ENCODE peak calls at places on chromosomes 7 and 10, in seven cellular contexts. O, V, L, J, S, F and M are unnamed samples.

GRCh38 chr10:20993387-20994170 is 96.5 kb upstream of the NEBL start:
- DNase-seq in J (no peak), L (no peak), S (no peak), F (no peak), O (peak), V (no peak), M (peak)

GRCh38 chr10:12221323-12222298 is 25.6 kb downstream of the CDC123 start:
- DNase-seq in S (no peak), F (no peak), L (no peak), J (no peak), V (no peak), O (peak), M (peak)

GRCh38 chr7:112056409-112056808 is 149.8 kb downstream of the DOCK4 start:
- DNase-seq in J (no peak), F (no peak), V (no peak), S (no peak), O (no peak), L (peak), M (peak)

GRCh38 chr10:59724098-59724938 is 14.7 kb upstream of the SLC16A9 start:
- DNase-seq in O (no peak), V (no peak), L (no peak), F (no peak), S (no peak), J (no peak), M (no peak)

GRCh38 chr10:63246361-63246760 is 113.2 kb downstream of the NRBF2 start:
- DNase-seq in O (no peak), S (no peak), V (no peak), J (no peak), F (no peak), L (no peak), M (peak)

GRCh38 chr10:124000792-124001201 is 92.6 kb downstream of the CHST15 start:
- DNase-seq in L (no peak), J (peak), F (no peak), S (peak), V (peak), O (peak), M (no peak)

GRCh38 chr10:6146921-6147320 is 55.8 kb upstream of the PFKFB3 start:
- DNase-seq in J (no peak), F (no peak), O (no peak), S (no peak), V (no peak), L (no peak), M (no peak)

GRCh38 chr10:11479307-11479706 is 132.1 kb downstream of the USP6NL start:
- DNase-seq in S (no peak), O (no peak), V (no peak), J (no peak), L (no peak), F (no peak), M (no peak)

GRCh38 chr7:150716939-150717338 is 526 bp downstream of the GIMAP1 start:
- DNase-seq in O (no peak), L (no peak), S (no peak), F (no peak), V (no peak), J (no peak), M (no peak)

GRCh38 chr7:22581099-22581498 is 81.1 kb upstream of the STEAP1B start:
- DNase-seq in J (no peak), S (no peak), O (no peak), F (no peak), L (no peak), V (no peak), M (no peak)

GRCh38 chr7:2936891-2937580 is 92.9 kb upstream of the GNA12 start:
- DNase-seq in L (no peak), F (no peak), O (no peak), S (no peak), V (no peak), J (peak), M (no peak)

GRCh38 chr7:116805100-116805544 is 57.3 kb upstream of the CAPZA2 start:
- DNase-seq in V (peak), F (no peak), J (no peak), L (peak), O (no peak), S (peak), M (peak)

GRCh38 chr7:110090113-110090820 is 1000.7 kb upstream of the LRRN3 start:
- DNase-seq in L (peak), O (no peak), F (no peak), S (no peak), J (no peak), V (no peak), M (peak)

GRCh38 chr10:79179404-79180309 is 110.9 kb downstream of the ZMIZ1 start:
- DNase-seq in F (no peak), L (no peak), O (no peak), J (no peak), V (no peak), S (no peak), M (peak)

GRCh38 chr10:75304313-75304712 is 68.6 kb upstream of the COMTD1 start:
- DNase-seq in F (no peak), J (no peak), V (no peak), O (no peak), S (no peak), L (no peak), M (no peak)

DNA sequence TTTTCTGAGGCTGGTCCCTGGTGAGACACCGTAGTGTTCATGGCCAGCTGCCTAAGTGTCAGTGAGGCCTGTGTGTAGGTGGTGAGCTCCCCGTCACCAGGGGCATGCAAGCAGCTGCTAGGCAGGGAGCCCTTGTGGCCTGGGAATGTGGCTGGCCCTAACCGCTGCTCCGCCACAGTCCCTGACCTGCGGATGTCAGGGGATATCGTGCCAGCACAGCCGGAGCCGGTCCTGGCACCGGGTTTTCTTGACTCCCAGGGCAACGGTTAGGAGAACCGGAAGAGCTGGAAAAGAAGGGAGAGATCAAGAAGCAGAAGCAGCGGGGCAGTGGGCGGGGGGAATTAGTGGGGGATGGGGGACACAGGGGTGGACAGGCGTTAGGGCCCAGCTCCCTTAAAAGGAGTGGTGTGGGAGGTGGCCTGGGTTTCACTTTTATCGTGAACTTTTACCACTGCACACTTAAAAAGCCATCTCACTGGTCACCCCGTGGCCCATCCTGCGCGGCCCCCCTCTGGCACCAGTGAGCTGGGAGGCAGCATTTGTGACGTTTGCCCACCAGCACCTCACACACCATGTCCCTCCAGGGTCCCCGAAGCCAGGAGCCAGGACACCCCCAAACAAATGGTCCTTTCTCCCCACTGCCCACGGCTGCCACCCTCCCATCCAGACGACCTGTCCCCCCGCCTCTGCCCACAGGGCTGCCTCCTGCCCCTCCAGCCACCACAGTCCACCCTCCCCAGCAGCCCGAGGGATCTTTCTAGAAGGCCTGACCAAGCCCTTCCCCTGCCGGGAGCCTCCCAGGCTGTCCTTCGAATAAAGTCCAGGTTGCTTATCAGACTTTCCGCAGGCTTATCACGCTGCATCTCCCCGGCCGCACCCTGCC is 1.7 kb upstream of the MICALL2 start:
- DNase-seq in S (peak), J (peak), F (no peak), L (peak), V (peak), O (peak), M (peak)
- H3K4me3 ChIP-seq in S (peak), J (peak), F (no peak), L (no peak), V (peak), O (peak), M (peak)

DNA sequence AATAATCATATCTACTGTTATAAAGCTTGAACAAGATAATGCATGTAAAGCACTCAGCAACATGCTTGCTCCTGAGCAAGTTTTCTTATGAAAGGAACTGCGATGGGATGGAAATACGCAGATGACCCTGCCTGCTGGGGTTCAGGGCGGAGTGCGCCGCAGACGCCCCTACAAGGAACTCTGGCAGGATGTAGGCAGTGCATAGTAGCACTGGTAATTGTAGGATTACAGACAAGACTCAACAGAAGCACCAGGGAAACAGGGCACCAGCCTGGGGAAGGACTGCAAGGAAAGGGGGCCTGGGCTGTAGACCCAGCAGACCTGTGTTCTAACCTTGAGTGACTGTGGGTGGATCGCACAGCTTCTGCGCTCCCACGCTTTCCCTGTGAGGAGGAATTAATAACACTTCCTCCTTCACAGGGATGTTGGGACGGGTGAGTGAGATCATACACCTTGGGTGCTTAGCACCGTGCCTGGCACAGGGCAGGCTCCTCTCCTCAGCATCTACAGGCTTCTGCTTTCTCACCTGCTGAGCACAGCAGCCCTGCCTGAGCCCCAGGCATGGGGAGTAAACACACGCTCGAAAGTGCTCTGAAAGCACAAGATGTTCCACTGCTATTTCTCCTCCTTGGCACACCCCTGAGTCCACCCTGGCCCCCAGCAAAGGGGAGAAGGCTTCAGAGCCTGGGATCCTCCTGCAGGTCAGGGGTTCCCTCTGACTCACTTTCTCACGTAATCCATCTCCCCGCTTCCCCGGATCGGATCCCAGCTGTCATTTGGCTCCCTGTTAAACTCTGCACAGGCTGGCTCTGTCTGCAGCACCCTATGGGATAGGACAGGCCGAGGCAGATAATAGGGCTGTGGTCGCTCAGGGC is 19.2 kb downstream of the ITPRIP start:
- DNase-seq in O (no peak), J (peak), F (no peak), S (no peak), L (peak), V (no peak), M (peak)
- TF ChIP-seq CTCF in O (no peak), J (no peak), F (no peak), S (no peak), L (no peak), V (no peak), M (no peak)

DNA sequence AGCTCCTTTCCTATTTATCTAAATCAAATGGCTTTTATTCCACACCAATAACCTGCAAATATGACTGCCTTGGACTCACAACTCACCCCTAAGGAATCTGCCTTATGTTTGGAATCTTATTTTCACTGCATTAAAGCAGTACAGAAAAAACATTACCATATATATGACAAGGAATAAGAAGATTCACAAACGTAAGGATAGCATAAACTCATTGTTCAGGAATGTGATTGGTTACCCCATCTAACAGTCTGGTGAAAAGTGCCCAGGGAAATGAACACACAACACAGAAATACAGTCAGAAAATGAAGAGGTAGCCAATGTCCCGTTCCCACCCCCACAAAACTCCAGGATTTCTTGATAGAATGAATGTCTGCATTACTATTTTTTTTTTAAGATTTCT is 2.0 kb downstream of the PPP3CB start:
- DNase-seq in L (peak), J (no peak), S (no peak), V (no peak), O (peak), F (no peak), M (peak)
- H3K4me3 ChIP-seq in L (peak), J (peak), S (no peak), V (no peak), O (peak), F (peak), M (peak)

GRCh38 chr7:19118896-19119301 is 1.5 kb upstream of the TWIST1 start:
- DNase-seq in F (no peak), O (no peak), L (no peak), V (peak), J (no peak), S (no peak), M (peak)

GRCh38 chr7:19119372-19119771 is 1.9 kb upstream of the TWIST1 start:
- DNase-seq in S (no peak), V (no peak), J (no peak), O (no peak), F (no peak), L (no peak), M (no peak)

GRCh38 chr7:19117870-19118608 is 603 bp upstream of the TWIST1 start:
- DNase-seq in V (no peak), F (no peak), O (peak), S (no peak), L (peak), J (no peak), M (peak)

GRCh38 chr7:19119901-19120486 is 2.6 kb upstream of the TWIST1 start:
- DNase-seq in J (no peak), S (no peak), L (no peak), V (no peak), F (no peak), O (no peak), M (no peak)

GRCh38 chr7:19122018-19122588 is 4.7 kb upstream of the TWIST1 start:
- DNase-seq in L (peak), O (peak), S (no peak), J (no peak), V (no peak), F (no peak), M (peak)
- TF ChIP-seq CTCF in L (peak), O (peak), S (peak), J (no peak), V (peak), F (peak), M (peak)